ENCODE peak calls at places on chromosomes 7 and 10, in seven cellular contexts. B is upper lobe of left lung, K is IMR-90, H is A549, Q is ovary, F is HCT116, O is sigmoid colon. G is an unnamed sample.

GRCh38 chr10:15227611-15228372 is 59.3 kb upstream of the NMT2 start:
- DNase-seq in O (no peak), H (no peak), Q (no peak), B (no peak), K (peak), F (no peak), G (peak)

GRCh38 chr7:37428681-37429434 is 19.8 kb downstream of the ELMO1 start:
- DNase-seq in F (no peak), O (no peak), K (no peak), Q (no peak), H (no peak), B (no peak), G (no peak)

GRCh38 chr7:23000597-23001360 is 13.2 kb downstream of the HYCC1 start:
- DNase-seq in K (no peak), H (no peak), Q (no peak), B (no peak), O (no peak), F (no peak), G (no peak)

GRCh38 chr10:105068497-105068896 is 427.4 kb downstream of the SORCS3 start:
- DNase-seq in H (no peak), K (no peak), F (no peak), B (no peak), O (no peak), Q (no peak), G (no peak)

GRCh38 chr7:36198854-36199266 is 45.8 kb downstream of the EEPD1 start:
- DNase-seq in B (no peak), Q (no peak), O (peak), F (no peak), H (no peak), K (peak), G (no peak)

GRCh38 chr10:25363638-25364037 is 188.8 kb downstream of the GPR158 start:
- DNase-seq in H (no peak), Q (no peak), B (no peak), K (no peak), F (no peak), O (no peak), G (no peak)

GRCh38 chr10:128337860-128338378 is 211.7 kb upstream of the MKI67 start:
- DNase-seq in K (no peak), O (peak), H (no peak), B (no peak), Q (no peak), F (no peak), G (peak)

GRCh38 chr7:93889261-93889660 is 1.3 kb downstream of the TFPI2 start:
- DNase-seq in O (no peak), Q (no peak), H (peak), B (no peak), K (peak), F (no peak), G (no peak)

GRCh38 chr10:3886666-3887251 is 101.8 kb upstream of the KLF6 start:
- DNase-seq in O (peak), B (no peak), H (peak), F (no peak), K (peak), Q (peak), G (no peak)

GRCh38 chr10:103750836-103751235 is 104.5 kb downstream of the SH3PXD2A start:
- DNase-seq in O (no peak), F (no peak), H (no peak), B (no peak), Q (no peak), K (no peak), G (no peak)

GRCh38 chr10:1074063-1074747 is 18.0 kb downstream of the WDR37 start:
- DNase-seq in K (no peak), F (no peak), H (peak), B (peak), O (no peak), Q (no peak), G (no peak)

GRCh38 chr7:26658698-26659084 is 205.7 kb downstream of the SKAP2 start:
- DNase-seq in Q (no peak), O (no peak), B (no peak), H (no peak), F (no peak), K (no peak), G (no peak)

GRCh38 chr10:113997428-113997827 is 46.2 kb upstream of the ADRB1 start:
- DNase-seq in B (no peak), F (no peak), H (no peak), K (no peak), Q (no peak), O (peak), G (no peak)

GRCh38 chr7:2699289-2699620 is 11.3 kb downstream of the AMZ1 start:
- DNase-seq in H (no peak), O (no peak), Q (no peak), F (no peak), B (no peak), K (no peak), G (no peak)

GRCh38 chr7:73342645-73343044 is 14.7 kb downstream of the FKBP6 start:
- DNase-seq in F (peak), Q (peak), H (peak), B (no peak), O (no peak), K (peak), G (no peak)

DNA sequence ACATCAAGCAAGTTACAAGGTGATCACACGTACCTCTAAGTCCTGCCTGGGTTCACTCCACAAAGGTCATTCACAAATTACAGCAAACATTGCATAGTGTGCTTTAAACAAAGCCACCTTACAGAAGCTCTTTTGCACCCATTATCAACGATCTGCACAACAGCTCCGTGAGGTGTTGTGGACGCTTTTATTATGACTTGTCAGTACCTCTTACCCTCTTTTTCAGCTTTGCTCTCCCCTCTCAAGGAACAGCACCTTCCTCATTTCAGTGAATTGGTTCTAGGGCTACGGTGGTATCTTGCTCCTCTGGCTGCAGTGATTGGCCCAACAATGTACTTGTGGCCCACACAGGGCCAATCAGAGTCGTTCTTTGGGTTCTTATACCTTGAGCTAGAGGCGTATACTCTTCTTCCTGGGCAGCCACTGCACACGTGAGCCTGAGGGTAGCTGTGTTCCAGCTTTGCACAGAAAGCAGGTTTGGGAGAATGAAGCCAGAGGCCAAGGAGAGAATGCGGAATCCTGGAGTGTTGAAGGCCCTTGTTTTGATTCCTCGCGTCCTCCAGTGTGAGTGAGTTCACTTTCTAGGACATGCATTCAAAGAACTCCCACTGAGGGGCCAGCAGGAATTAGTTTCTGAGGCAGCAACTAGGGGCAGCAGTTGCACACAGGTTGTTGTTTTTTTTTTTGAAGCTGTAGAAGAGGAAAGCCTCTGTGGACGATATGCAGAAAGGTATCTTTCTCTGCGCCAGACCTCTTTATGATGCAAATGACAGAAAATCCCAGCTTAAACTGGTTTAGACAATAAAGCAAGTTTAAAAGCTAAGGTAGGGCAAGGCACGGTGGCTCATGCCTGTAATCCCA is 49.8 kb upstream of the PDZD8 start:
- DNase-seq in Q (no peak), F (no peak), B (no peak), H (no peak), O (no peak), K (no peak), G (no peak)
- TF ChIP-seq POLR2A in Q (no peak), F (no peak), B (no peak), H (no peak), O (no peak), K (no peak), G (no peak)

GRCh38 chr7:106110238-106110560 is 1.9 kb downstream of the SYPL1 start:
- DNase-seq in F (no peak), O (no peak), B (no peak), K (no peak), H (no peak), Q (no peak), G (no peak)
- H3K4me3 ChIP-seq in F (peak), O (peak), B (no peak), K (no peak), H (no peak), Q (peak), G (no peak)

DNA sequence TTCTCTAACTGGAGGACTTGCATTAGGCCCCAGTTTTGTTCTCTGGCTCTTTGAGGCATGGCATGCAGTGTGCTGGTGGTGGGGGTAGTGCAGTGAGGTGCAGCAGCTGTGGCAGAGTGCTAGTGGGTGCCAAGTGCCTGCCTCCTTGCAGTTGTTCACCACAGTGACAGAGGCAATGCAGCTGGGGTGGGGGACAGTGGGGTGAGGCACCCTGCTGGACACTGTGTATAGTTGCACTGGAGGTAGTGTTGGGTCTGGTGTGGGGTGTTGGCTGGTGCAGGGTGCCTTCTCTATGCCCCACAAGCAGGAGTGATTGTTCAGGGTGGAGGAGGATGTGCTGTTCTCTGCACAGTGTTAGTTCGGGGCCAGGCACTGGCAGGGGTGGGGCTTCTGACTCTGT is 21.7 kb upstream of the KEL start:
- DNase-seq in F (no peak), O (no peak), Q (no peak), K (no peak), B (no peak), H (no peak), G (no peak)
- TF ChIP-seq POLR2A in F (no peak), O (no peak), Q (no peak), K (no peak), B (no peak), H (no peak), G (no peak)

GRCh38 chr10:122018951-122019413 is 30.0 kb downstream of the TACC2 start:
- DNase-seq in F (no peak), Q (no peak), B (peak), H (peak), K (no peak), O (no peak), G (no peak)

GRCh38 chr10:122021828-122022227 is 32.9 kb downstream of the TACC2 start:
- DNase-seq in H (no peak), Q (no peak), O (peak), B (no peak), K (no peak), F (no peak), G (no peak)

GRCh38 chr10:122020202-122020601 is 31.2 kb downstream of the TACC2 start:
- DNase-seq in O (no peak), H (no peak), Q (no peak), K (no peak), B (no peak), F (no peak), G (no peak)

GRCh38 chr10:122021421-122021820 is 32.5 kb downstream of the TACC2 start:
- DNase-seq in Q (no peak), H (no peak), K (peak), B (no peak), O (peak), F (no peak), G (no peak)

DNA sequence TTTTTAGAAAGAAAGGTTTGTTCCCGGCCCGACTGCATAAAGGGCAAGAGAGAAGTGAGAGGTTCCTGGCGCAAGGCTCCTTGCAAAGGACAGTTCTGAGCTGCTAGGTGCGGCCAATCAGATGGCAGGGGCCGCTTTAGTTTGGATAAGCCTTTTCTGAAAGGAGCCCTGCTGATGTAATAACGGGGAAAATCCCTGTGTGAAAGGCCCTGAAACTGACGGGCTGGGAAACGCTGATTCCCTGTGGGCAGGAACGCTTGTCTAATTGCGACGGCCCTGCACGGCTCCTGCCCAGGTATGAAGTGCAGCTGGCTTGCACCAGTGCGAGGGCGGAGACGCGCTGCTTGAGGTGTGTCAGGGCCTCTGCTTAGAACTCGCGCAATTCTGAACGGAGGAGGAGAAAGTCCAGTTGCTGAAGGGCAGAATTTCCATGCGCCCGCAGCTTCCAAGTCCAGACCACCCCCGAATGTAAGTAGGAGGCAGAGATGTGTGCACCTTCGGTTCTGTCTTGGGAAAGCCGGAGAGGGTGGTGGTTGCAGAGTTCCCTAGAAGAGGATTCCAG is 30.5 kb downstream of the TACC2 start:
- DNase-seq in B (peak), F (no peak), K (no peak), H (peak), Q (no peak), O (no peak), G (peak)
- H3K4me3 ChIP-seq in B (no peak), F (no peak), K (no peak), H (peak), Q (no peak), O (peak), G (no peak)

GRCh38 chr7:15508258-15508657 is 53.6 kb downstream of the AGMO start:
- DNase-seq in B (no peak), K (peak), O (no peak), F (no peak), Q (no peak), H (no peak), G (no peak)
- TF ChIP-seq POLR2A in B (no peak), K (no peak), O (no peak), F (no peak), Q (no peak), H (no peak), G (no peak)

DNA sequence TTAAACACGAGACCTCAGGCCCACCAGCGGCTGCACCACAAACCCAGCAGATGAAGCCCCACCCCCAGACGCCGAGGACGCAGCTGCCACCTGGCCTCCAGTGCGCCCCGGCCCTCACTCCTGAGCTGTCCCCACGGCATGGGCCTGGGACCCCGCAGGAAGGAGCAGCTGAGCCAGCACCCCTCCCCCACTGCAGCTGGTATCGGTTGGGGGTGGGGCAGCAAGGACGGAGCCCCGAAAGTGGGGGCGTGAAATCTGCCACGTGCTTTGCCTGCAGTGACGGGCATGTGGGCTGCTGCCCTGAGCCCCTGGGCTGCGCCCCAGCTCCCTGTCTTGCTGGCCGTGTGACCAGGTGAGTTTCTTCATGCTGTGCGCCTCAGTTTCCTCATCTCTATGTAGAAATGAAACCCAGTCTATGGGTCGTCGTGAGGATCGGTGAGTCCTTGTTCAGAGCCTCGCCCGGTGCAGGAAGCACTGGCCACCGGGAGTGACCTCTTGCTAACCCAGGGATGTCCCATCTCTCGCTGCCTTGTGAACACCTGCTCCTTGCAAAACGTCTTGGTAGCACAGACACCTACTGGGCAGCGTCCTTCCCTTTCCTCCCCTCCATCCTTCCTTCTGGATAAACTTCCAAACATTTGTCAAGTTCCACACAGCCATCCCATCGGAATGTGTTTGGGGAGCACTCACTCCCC is 32.0 kb downstream of the CFAP46 start:
- DNase-seq in K (no peak), O (peak), B (peak), H (no peak), F (no peak), Q (peak), G (no peak)
- H3K4me3 ChIP-seq in K (no peak), O (no peak), B (no peak), H (no peak), F (no peak), Q (no peak), G (no peak)

DNA sequence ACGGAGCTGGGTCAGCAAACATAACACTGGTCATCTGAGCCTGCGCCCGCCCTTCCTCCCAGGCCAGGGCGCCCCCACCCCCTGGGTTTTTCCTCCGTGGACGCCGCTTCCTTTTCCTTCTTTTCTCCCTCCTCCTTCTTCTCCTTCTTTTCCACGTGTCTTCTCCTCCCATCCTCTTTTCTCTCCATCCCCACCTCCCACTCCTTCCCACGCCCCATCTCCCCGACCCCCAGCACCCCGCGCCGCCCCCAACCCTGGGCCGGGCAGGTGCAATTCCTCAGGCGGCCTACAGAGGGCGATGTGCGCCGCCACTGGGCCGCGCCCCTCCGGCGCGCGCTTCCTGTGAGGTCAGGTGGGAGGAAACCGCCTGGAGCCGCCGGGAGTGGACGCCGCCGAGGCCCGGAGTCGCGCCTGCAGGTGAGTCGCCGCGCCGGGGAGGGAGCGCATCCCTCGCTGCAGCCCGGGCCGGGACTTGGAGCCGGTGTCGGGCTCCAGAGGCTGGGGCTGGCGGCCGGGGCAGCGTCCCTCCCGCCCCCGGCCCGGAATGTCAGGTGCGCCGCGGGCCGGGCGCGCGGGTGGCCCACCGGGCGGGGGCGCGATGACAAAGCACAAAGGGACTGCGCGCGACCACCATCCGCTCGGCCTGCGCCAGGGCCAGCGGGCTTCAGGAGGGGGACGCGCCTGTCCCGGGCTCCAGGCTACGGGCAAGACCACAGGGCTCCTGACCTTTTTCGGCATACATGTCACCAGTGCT is at the start of gene FAM241B:
- DNase-seq in K (peak), O (peak), H (peak), F (peak), Q (peak), B (peak), G (peak)
- TF ChIP-seq POLR2A in K (no peak), O (no peak), H (peak), F (no peak), Q (no peak), B (peak), G (no peak)

GRCh38 chr10:70144372-70145110 is 2.0 kb downstream of the TYSND1 start:
- DNase-seq in O (no peak), K (no peak), B (no peak), Q (no peak), F (no peak), H (no peak), G (peak)
- H3K4me3 ChIP-seq in O (peak), K (no peak), B (no peak), Q (peak), F (peak), H (peak), G (no peak)

DNA sequence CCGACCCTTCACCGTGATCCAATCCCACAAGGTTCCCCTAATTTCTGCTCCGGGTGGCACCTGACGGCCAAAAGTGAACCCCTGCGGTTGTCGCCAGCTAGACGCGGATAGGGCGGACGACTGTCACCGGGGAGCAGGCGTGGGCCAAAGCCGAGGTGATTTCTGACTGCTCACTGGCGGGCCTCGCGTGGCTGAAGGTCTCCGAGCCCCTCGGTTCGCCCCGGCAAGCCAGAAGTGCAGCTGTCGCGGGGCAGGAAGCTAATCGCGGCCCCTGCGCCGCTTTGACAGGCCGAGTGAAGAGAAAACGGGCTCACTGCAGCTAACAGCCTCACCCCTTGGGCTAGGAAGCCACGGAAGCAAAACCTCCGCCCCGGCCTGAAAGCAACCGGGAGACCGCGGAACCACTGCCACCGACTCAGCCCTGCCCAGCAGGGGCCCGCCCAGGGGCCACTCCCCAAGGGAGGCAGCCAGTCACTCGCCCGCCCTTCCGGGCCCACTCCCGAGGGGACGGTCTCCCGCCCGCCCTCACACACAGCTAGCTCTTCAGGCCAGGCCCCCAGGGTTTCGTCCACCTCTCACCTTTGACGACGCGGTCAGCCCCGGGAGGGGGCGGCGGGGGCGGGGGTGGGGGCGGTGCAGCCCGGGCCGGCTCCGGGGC is 469 bp downstream of the PPP3CB start:
- DNase-seq in K (peak), B (peak), H (peak), F (peak), Q (peak), O (peak), G (peak)
- TF ChIP-seq POLR2A in K (peak), B (peak), H (peak), F (peak), Q (peak), O (peak), G (peak)

G was measured in lower leg skin.